ENCODE peak calls at places on chromosome 6, in four cellular contexts. One of them, this sample, is unnamed.

GRCh38 chr6:152462716-152463115 is 174.4 kb downstream of the SYNE1 start:
- DNase-seq in HepG2: no peak
- DNase-seq in GM12878: no peak
- DNase-seq in K562: no peak
- DNase-seq in this sample: peak

GRCh38 chr6:24352434-24352833 is 5.4 kb downstream of the DCDC2 start:
- DNase-seq in HepG2: no peak
- DNase-seq in GM12878: no peak
- DNase-seq in K562: no peak
- DNase-seq in this sample: no peak

GRCh38 chr6:9523462-9523861 is 891.4 kb downstream of the TFAP2A start:
- DNase-seq in HepG2: no peak
- DNase-seq in GM12878: no peak
- DNase-seq in K562: no peak
- DNase-seq in this sample: no peak

GRCh38 chr6:46160102-46160501 is 10.7 kb downstream of the ENPP5 start:
- DNase-seq in HepG2: no peak
- DNase-seq in GM12878: no peak
- DNase-seq in K562: no peak
- DNase-seq in this sample: no peak

GRCh38 chr6:18148304-18149025 is 6.4 kb downstream of the TPMT start:
- DNase-seq in HepG2: no peak
- DNase-seq in GM12878: no peak
- DNase-seq in K562: peak
- DNase-seq in this sample: no peak

GRCh38 chr6:15287670-15288069 is 41.8 kb downstream of the JARID2 start:
- DNase-seq in HepG2: no peak
- DNase-seq in GM12878: peak
- DNase-seq in K562: no peak
- DNase-seq in this sample: no peak

GRCh38 chr6:36852481-36853147 is 13.4 kb upstream of the CPNE5 start:
- DNase-seq in HepG2: peak
- DNase-seq in GM12878: no peak
- DNase-seq in K562: no peak
- DNase-seq in this sample: no peak

GRCh38 chr6:73285674-73286283 is 22.8 kb upstream of the KHDC1 start:
- DNase-seq in HepG2: peak
- DNase-seq in GM12878: no peak
- DNase-seq in K562: peak
- DNase-seq in this sample: peak

GRCh38 chr6:122799916-122800701 is 11.1 kb downstream of the SMPDL3A start:
- DNase-seq in HepG2: no peak
- DNase-seq in GM12878: no peak
- DNase-seq in K562: no peak
- DNase-seq in this sample: no peak

GRCh38 chr6:71419954-71420692 is 131.5 kb downstream of the OGFRL1 start:
- DNase-seq in HepG2: no peak
- DNase-seq in GM12878: no peak
- DNase-seq in K562: no peak
- DNase-seq in this sample: peak

GRCh38 chr6:1436334-1437306 is 47.2 kb downstream of the FOXF2 start:
- DNase-seq in HepG2: peak
- DNase-seq in GM12878: peak
- DNase-seq in K562: peak
- DNase-seq in this sample: peak

DNA sequence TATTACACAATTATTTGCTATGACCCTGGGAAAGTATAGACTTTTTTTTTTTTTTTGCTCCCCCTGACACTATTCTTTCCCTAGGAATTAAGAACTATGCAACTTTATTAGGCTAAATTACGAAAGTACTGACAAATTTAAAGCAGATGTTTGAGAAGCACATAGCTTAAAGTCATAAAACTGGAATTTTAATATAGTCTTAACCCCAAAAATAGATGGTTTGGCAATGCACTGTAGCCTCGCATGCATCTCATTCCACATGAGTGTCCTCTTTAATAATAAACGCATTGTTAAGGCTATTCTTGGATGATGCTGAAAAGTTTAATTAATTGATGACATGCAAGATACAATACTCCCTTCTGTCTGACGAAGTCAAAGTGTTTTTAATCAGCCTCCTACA is 49.3 kb downstream of the TBC1D7 start:
- DNase-seq in HepG2: no peak
- DNase-seq in GM12878: no peak
- DNase-seq in K562: no peak
- DNase-seq in this sample: no peak
- TF ChIP-seq CREB1 in HepG2: no peak
- TF ChIP-seq CREB1 in GM12878: no peak
- TF ChIP-seq CREB1 in K562: no peak
- TF ChIP-seq CREB1 in this sample: no peak

DNA sequence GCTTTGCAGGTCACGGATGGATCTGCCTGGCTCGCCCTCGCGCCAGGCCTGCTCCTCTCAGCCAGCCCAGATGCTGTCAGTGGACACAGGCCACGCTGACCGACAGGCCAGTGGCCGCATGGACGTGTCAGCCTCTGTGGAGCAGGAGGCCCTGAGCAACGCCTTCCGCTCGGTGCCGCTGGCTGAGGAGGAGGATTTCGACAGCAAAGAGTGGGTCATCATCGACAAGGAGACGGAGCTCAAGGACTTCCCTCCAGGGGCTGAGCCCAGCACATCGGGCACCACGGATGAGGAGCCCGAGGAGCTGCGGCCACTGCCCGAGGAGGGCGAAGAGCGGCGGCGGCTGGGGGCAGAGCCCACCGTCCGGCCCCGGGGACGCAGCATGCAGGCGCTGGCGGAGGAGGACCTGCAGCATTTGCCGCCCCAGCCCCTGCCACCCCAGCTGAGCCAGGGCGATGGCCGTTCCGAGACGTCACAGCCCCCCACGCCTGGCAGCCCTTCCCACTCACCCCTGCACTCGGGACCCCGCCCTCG is 19.6 kb downstream of the TTBK1 start:
- DNase-seq in HepG2: no peak
- DNase-seq in GM12878: no peak
- DNase-seq in K562: no peak
- DNase-seq in this sample: no peak
- TF ChIP-seq REST in HepG2: no peak
- TF ChIP-seq REST in GM12878: no peak
- TF ChIP-seq REST in K562: no peak
- TF ChIP-seq REST in this sample: no peak

DNA sequence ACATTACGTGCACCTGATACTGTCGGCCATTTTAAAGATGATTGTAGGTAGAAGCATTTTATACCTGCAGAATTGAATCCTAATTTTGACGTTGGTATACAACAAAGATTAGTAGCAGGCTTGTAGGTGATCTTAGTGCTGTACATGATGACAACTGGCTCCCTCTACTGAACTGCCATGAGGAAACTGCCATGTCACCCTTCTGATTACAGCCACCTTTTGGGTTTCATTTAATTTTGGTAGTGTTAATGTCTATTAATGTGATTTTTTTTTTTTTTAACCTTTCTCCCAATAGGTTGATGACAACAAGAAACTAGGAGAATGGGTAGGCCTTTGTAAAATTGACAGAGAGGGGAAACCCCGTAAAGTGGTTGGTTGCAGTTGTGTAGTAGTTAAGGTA is 2.3 kb downstream of the RPS12 start:
- DNase-seq in HepG2: peak
- DNase-seq in GM12878: no peak
- DNase-seq in K562: no peak
- DNase-seq in this sample: no peak
- H3K4me3 ChIP-seq in HepG2: peak
- H3K4me3 ChIP-seq in GM12878: peak
- H3K4me3 ChIP-seq in K562: peak
- H3K4me3 ChIP-seq in this sample: peak

DNA sequence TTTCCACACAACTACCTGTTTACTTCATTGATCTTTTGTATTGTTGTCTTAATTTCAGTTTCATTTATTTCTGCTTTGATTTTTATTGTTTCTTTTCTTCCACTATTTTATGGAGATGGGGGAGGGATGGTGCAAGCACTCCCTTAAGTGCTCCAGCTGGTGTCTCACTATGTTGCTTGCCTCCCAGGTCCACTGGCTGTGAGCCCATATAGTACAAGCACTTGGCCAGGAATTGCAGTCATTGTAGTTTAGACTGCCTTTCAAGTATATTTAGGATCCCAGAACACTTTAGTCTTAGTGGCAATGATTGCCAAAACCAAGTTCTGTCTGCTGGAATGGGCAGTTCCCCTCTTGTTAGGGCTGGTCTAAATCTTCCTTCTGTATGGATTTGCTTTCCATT is 34.9 kb upstream of the MAN1A1 start:
- DNase-seq in HepG2: no peak
- DNase-seq in GM12878: no peak
- DNase-seq in K562: no peak
- DNase-seq in this sample: no peak
- TF ChIP-seq CREB1 in HepG2: no peak
- TF ChIP-seq CREB1 in GM12878: no peak
- TF ChIP-seq CREB1 in K562: no peak
- TF ChIP-seq CREB1 in this sample: no peak